ENCODE peak calls at places on chromosomes 7 and 10, in ten cellular contexts. W, A, U, B, I, F, G, H, R and Q are unnamed samples.

GRCh38 chr10:75640381-75640780 is 209.0 kb downstream of the LRMDA start:
- DNase-seq in W (no peak), A (no peak), U (no peak), B (no peak), I (no peak), F (peak; percentile 18), G (no peak), H (no peak), R (no peak), Q (no peak)

GRCh38 chr7:90551036-90551435 is 45.1 kb upstream of the CDK14 start:
- DNase-seq in W (no peak), A (no peak), U (no peak), B (no peak), I (no peak), F (no peak), G (no peak), H (peak; percentile 7), R (no peak), Q (no peak)

GRCh38 chr10:74439213-74439612 is 288.2 kb downstream of the ADK start:
- DNase-seq in W (no peak), A (no peak), U (no peak), B (no peak), I (no peak), F (no peak), G (no peak), H (no peak), R (no peak), Q (no peak)

GRCh38 chr7:30975257-30975899 is 11.6 kb downstream of the GHRHR start:
- DNase-seq in W (no peak), A (no peak), U (no peak), B (no peak), I (no peak), F (no peak), G (no peak), H (no peak), R (no peak), Q (no peak)

GRCh38 chr7:3309140-3309539 is 8.1 kb downstream of the SDK1 start:
- DNase-seq in W (no peak), A (no peak), U (no peak), B (no peak), I (no peak), F (no peak), G (peak; percentile 36), H (no peak), R (no peak), Q (no peak)

GRCh38 chr10:82254237-82254636 is 379.2 kb downstream of the NRG3 start:
- DNase-seq in W (no peak), A (no peak), U (no peak), B (no peak), I (no peak), F (no peak), G (no peak), H (no peak), R (no peak), Q (no peak)

GRCh38 chr10:59621771-59622170 is 87.9 kb downstream of the SLC16A9 start:
- DNase-seq in W (no peak), A (no peak), U (no peak), B (no peak), I (no peak), F (no peak), G (no peak), H (no peak), R (no peak), Q (no peak)

GRCh38 chr7:24709585-24710360 is 47.5 kb downstream of the GSDME start:
- DNase-seq in W (no peak), A (no peak), U (no peak), B (peak; percentile 8), I (no peak), F (no peak), G (no peak), H (peak; percentile 1), R (no peak), Q (no peak)

GRCh38 chr7:134450296-134451000 is 8.5 kb downstream of the AKR1B1 start:
- DNase-seq in W (no peak), A (peak; percentile 53), U (no peak), B (no peak), I (no peak), F (no peak), G (peak; percentile 31), H (no peak), R (no peak), Q (no peak)

GRCh38 chr10:71512794-71513379 is 116.2 kb downstream of the CDH23 start:
- DNase-seq in W (no peak), A (peak; percentile 67), U (peak; percentile 18), B (no peak), I (no peak), F (no peak), G (no peak), H (no peak), R (no peak), Q (no peak)

GRCh38 chr10:124569623-124570470 is 108.2 kb downstream of the LHPP start:
- DNase-seq in W (no peak), A (no peak), U (no peak), B (no peak), I (no peak), F (no peak), G (no peak), H (no peak), R (peak; percentile 1), Q (no peak)

GRCh38 chr7:55526770-55527169 is 45.5 kb downstream of the VOPP1 start:
- DNase-seq in W (no peak), A (no peak), U (no peak), B (no peak), I (no peak), F (no peak), G (no peak), H (peak; percentile 85), R (no peak), Q (no peak)

GRCh38 chr7:51045319-51046102 is 262.8 kb upstream of the GRB10 start:
- DNase-seq in W (no peak), A (peak; percentile 62), U (peak; percentile 95), B (no peak), I (peak; percentile 49), F (peak; percentile 81), G (peak; percentile 90), H (no peak), R (no peak), Q (peak; percentile 70)

GRCh38 chr10:78892383-78893191 is 176.2 kb upstream of the ZMIZ1 start:
- DNase-seq in W (no peak), A (no peak), U (no peak), B (peak; percentile 11), I (no peak), F (no peak), G (peak; percentile 3), H (no peak), R (no peak), Q (no peak)

GRCh38 chr10:100823194-100823593 is 77.8 kb downstream of the PAX2 start:
- DNase-seq in W (no peak), A (no peak), U (no peak), B (no peak), I (no peak), F (no peak), G (no peak), H (no peak), R (no peak), Q (no peak)

GRCh38 chr10:100814751-100815474 is 69.5 kb downstream of the PAX2 start:
- DNase-seq in W (no peak), A (no peak), U (no peak), B (no peak), I (no peak), F (no peak), G (no peak), H (no peak), R (no peak), Q (no peak)

GRCh38 chr10:100816671-100817070 is 71.3 kb downstream of the PAX2 start:
- DNase-seq in W (no peak), A (no peak), U (no peak), B (no peak), I (no peak), F (no peak), G (no peak), H (peak; percentile 95), R (no peak), Q (no peak)

GRCh38 chr10:100817268-100817839 is 72.0 kb downstream of the PAX2 start:
- DNase-seq in W (no peak), A (no peak), U (no peak), B (no peak), I (no peak), F (no peak), G (no peak), H (peak; percentile 70), R (no peak), Q (no peak)

DNA sequence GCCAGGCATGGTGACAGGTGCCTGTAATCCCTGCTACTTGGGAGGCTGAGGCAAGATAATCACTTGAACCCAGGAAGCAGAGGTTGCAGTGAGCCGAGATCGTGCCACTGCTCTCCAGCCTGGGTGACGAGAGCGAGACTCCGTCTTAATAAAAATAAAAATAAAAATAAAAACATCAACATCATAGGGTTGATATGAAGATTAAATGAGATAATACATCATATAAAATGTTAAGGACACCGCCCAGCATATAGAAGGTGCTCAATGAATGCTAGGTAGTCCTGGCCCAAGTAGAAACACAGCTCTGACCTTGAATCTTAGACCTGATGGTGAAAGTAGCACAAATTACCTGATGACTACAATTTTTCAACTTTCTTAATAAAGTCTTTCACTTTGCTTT is 74.0 kb downstream of the PAX2 start:
- DNase-seq in W (no peak), A (no peak), U (no peak), B (no peak), I (no peak), F (no peak), G (no peak), H (no peak), R (no peak), Q (no peak)
- TF ChIP-seq CTCF in W (no peak), A (no peak), U (no peak), B (no peak), I (no peak), F (no peak), G (no peak), H (no peak), R (no peak), Q (no peak)

GRCh38 chr10:35446439-35446838 is 110.1 kb downstream of the CCNY start:
- DNase-seq in W (no peak), A (no peak), U (no peak), B (no peak), I (no peak), F (peak; percentile 30), G (no peak), H (no peak), R (no peak), Q (no peak)
- H3K4me3 ChIP-seq in W (no peak overlapping the region), A (no peak overlapping the region), U (no peak overlapping the region), B (no peak overlapping the region), I (no peak overlapping the region), F (no peak overlapping the region), G (no peak overlapping the region), H (no peak overlapping the region), R (no peak overlapping the region), Q (no peak overlapping the region)

DNA sequence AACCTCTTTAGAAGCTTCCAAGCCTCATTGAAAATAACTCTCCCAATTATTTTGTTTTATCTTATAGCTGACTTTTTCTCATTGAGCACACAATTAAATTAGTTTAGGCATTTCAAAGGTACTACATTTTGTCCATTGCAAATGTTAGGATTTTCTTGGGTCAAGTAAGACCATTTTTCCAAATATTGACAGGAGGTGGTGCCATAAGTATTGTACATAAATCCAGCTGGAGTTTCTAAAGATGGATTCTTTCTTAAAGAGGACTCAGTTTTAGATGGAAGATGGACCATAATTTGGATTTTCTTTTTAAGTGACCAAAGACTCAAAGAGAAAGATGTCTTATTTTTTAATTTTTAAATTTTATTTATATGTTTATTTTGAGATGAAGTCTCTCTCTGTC is 12.3 kb upstream of the OPN4 start:
- DNase-seq in W (no peak), A (no peak), U (no peak), B (no peak), I (no peak), F (no peak), G (no peak), H (no peak), R (no peak), Q (no peak)
- TF ChIP-seq CTCF in W (no peak), A (peak; percentile 15), U (no peak), B (no peak), I (no peak), F (no peak), G (no peak), H (no peak), R (no peak), Q (no peak)

GRCh38 chr10:5843814-5844705 is 30.8 kb upstream of the GDI2 start:
- DNase-seq in W (no peak), A (no peak), U (no peak), B (no peak), I (no peak), F (no peak), G (no peak), H (no peak), R (no peak), Q (no peak)
- H3K4me3 ChIP-seq in W (no peak overlapping the region), A (no peak overlapping the region), U (no peak overlapping the region), B (no peak overlapping the region), I (no peak overlapping the region), F (no peak overlapping the region), G (no peak overlapping the region), H (no peak overlapping the region), R (no peak overlapping the region), Q (no peak overlapping the region)